ENCODE peak calls at places on chromosome 22, in five cellular contexts. X, K, G, U and W are unnamed samples.

GRCh38 chr22:46009730-46010129 is 32.8 kb upstream of the WNT7B start:
- DNase-seq in X (no peak), K (no peak), G (no peak), U (no peak), W (no peak)

GRCh38 chr22:49503321-49503720 is 324.4 kb downstream of the BRD1 start:
- DNase-seq in X (no peak), K (no peak), G (no peak), U (no peak), W (no peak)

GRCh38 chr22:47308886-47309285 is 546.4 kb downstream of the TBC1D22A start:
- DNase-seq in X (no peak), K (no peak), G (no peak), U (no peak), W (no peak)

GRCh38 chr22:46390652-46391301 is 55.3 kb downstream of the TRMU start:
- DNase-seq in X (no peak), K (no peak), G (peak), U (peak), W (no peak)

GRCh38 chr22:31846161-31847115 is 92.6 kb downstream of the DEPDC5 start:
- DNase-seq in X (no peak), K (peak), G (peak), U (no peak), W (no peak)

GRCh38 chr22:35611891-35612576 is 5.1 kb downstream of the MB start:
- DNase-seq in X (no peak), K (no peak), G (no peak), U (no peak), W (no peak)

GRCh38 chr22:37742374-37743092 is 45.7 kb downstream of the TRIOBP start:
- DNase-seq in X (no peak), K (no peak), G (peak), U (peak), W (peak)

GRCh38 chr22:48870436-48870835 is 957.2 kb downstream of the BRD1 start:
- DNase-seq in X (no peak), K (no peak), G (no peak), U (no peak), W (no peak)